ENCODE peak calls at places on chromosomes 11 and 22, in four cellular contexts. One of them, this sample, is unnamed. For H3K9me3, the result is how much of the 10 kb centered on the place peaks cover.

GRCh38 chr22:24542641-24543040 is 12.3 kb downstream of the GUCD1 start:
- DNase-seq in body of pancreas: peak
- DNase-seq in pancreas: peak
- DNase-seq in psoas muscle: peak
- DNase-seq in this sample: no peak

GRCh38 chr11:82080160-82080559 is 653.5 kb downstream of the FAM181B start:
- DNase-seq in body of pancreas: no peak
- DNase-seq in pancreas: no peak
- DNase-seq in psoas muscle: no peak
- DNase-seq in this sample: no peak

GRCh38 chr11:6746086-6746618 is 25.6 kb downstream of the OR2AG2 start:
- DNase-seq in body of pancreas: no peak
- DNase-seq in pancreas: no peak
- DNase-seq in psoas muscle: no peak
- DNase-seq in this sample: no peak

GRCh38 chr22:38173156-38173906 is 8.3 kb downstream of the PLA2G6 start:
- DNase-seq in body of pancreas: no peak
- DNase-seq in pancreas: no peak
- DNase-seq in psoas muscle: no peak
- DNase-seq in this sample: no peak

GRCh38 chr11:58621586-58622262 is 741 bp upstream of the CNTF start:
- DNase-seq in body of pancreas: no peak
- DNase-seq in pancreas: no peak
- DNase-seq in psoas muscle: no peak
- DNase-seq in this sample: no peak

GRCh38 chr22:23227380-23227779 is 47.1 kb downstream of the BCR start:
- DNase-seq in body of pancreas: no peak
- DNase-seq in pancreas: no peak
- DNase-seq in psoas muscle: no peak
- DNase-seq in this sample: no peak

GRCh38 chr22:26590525-26590858 is 560 bp upstream of the TPST2 start:
- DNase-seq in body of pancreas: no peak
- DNase-seq in pancreas: no peak
- DNase-seq in psoas muscle: no peak
- DNase-seq in this sample: no peak

GRCh38 chr11:114762437-114762836 is 84.1 kb downstream of the NXPE2 start:
- DNase-seq in body of pancreas: peak
- DNase-seq in pancreas: peak
- DNase-seq in psoas muscle: peak
- DNase-seq in this sample: no peak

GRCh38 chr11:57473208-57473930 is 13.0 kb downstream of the RTN4RL2 start:
- DNase-seq in body of pancreas: no peak
- DNase-seq in pancreas: no peak
- DNase-seq in psoas muscle: no peak
- DNase-seq in this sample: no peak

GRCh38 chr22:37558815-37559214 is 1.5 kb upstream of the CDC42EP1 start:
- DNase-seq in body of pancreas: no peak
- DNase-seq in pancreas: no peak
- DNase-seq in psoas muscle: no peak
- DNase-seq in this sample: no peak

GRCh38 chr22:42416671-42417230 is 15.5 kb downstream of the NFAM1 start:
- DNase-seq in body of pancreas: no peak
- DNase-seq in pancreas: no peak
- DNase-seq in psoas muscle: no peak
- DNase-seq in this sample: no peak

GRCh38 chr11:69475866-69476714 is 5.4 kb upstream of the LINC01488 start:
- DNase-seq in body of pancreas: no peak
- DNase-seq in pancreas: no peak
- DNase-seq in psoas muscle: peak
- DNase-seq in this sample: no peak

GRCh38 chr22:31044262-31044861 is 36.8 kb upstream of the SMTN start:
- DNase-seq in body of pancreas: peak
- DNase-seq in pancreas: no peak
- DNase-seq in psoas muscle: peak
- DNase-seq in this sample: no peak

GRCh38 chr11:45658292-45658991 is 7.0 kb downstream of the CHST1 start:
- DNase-seq in body of pancreas: peak
- DNase-seq in pancreas: no peak
- DNase-seq in psoas muscle: peak
- DNase-seq in this sample: no peak

GRCh38 chr22:45922256-45922655 is 54.7 kb downstream of the WNT7B start:
- DNase-seq in body of pancreas: no peak
- DNase-seq in pancreas: no peak
- DNase-seq in psoas muscle: no peak
- DNase-seq in this sample: no peak

GRCh38 chr11:590997-591396 is 14.7 kb downstream of the PHRF1 start:
- DNase-seq in body of pancreas: no peak
- DNase-seq in pancreas: no peak
- DNase-seq in psoas muscle: no peak
- DNase-seq in this sample: no peak

GRCh38 chr22:20080776-20081654 is 974 bp downstream of the DGCR8 start:
- DNase-seq in body of pancreas: peak
- DNase-seq in pancreas: peak
- DNase-seq in psoas muscle: no peak
- DNase-seq in this sample: no peak

GRCh38 chr11:35118906-35119305 is 20.1 kb upstream of the CD44 start:
- DNase-seq in body of pancreas: no peak
- DNase-seq in pancreas: no peak
- DNase-seq in psoas muscle: no peak
- DNase-seq in this sample: no peak

GRCh38 chr11:116913000-116913399 is 75.6 kb upstream of the APOA1 start:
- DNase-seq in body of pancreas: no peak
- DNase-seq in pancreas: no peak
- DNase-seq in psoas muscle: no peak
- DNase-seq in this sample: no peak

GRCh38 chr11:130636672-130637463 is 188.4 kb downstream of the ADAMTS15 start:
- DNase-seq in body of pancreas: no peak
- DNase-seq in pancreas: no peak
- DNase-seq in psoas muscle: no peak
- DNase-seq in this sample: no peak

GRCh38 chr22:25070870-25071465 is 118.5 kb downstream of the KIAA1671 start:
- DNase-seq in body of pancreas: no peak
- DNase-seq in pancreas: no peak
- DNase-seq in psoas muscle: no peak
- DNase-seq in this sample: no peak

GRCh38 chr22:49592780-49593501 is 234.7 kb downstream of the BRD1 start:
- DNase-seq in body of pancreas: no peak
- DNase-seq in pancreas: no peak
- DNase-seq in psoas muscle: no peak
- DNase-seq in this sample: no peak
- H3K9me3 ChIP-seq in body of pancreas: under half
- H3K9me3 ChIP-seq in pancreas: under half
- H3K9me3 ChIP-seq in psoas muscle: under half
- H3K9me3 ChIP-seq in this sample: under half

GRCh38 chr22:16964366-16964765 is 43.7 kb downstream of the GAB4 start:
- DNase-seq in body of pancreas: no peak
- DNase-seq in pancreas: no peak
- DNase-seq in psoas muscle: no peak
- DNase-seq in this sample: no peak

GRCh38 chr22:16965560-16965959 is 42.5 kb downstream of the GAB4 start:
- DNase-seq in body of pancreas: no peak
- DNase-seq in pancreas: no peak
- DNase-seq in psoas muscle: no peak
- DNase-seq in this sample: no peak

GRCh38 chr22:16965083-16965482 is 42.9 kb downstream of the GAB4 start:
- DNase-seq in body of pancreas: no peak
- DNase-seq in pancreas: no peak
- DNase-seq in psoas muscle: no peak
- DNase-seq in this sample: no peak

GRCh38 chr22:16967453-16968217 is 40.4 kb downstream of the GAB4 start:
- DNase-seq in body of pancreas: no peak
- DNase-seq in pancreas: no peak
- DNase-seq in psoas muscle: no peak
- DNase-seq in this sample: no peak

GRCh38 chr22:16966251-16966650 is 41.8 kb downstream of the GAB4 start:
- DNase-seq in body of pancreas: no peak
- DNase-seq in pancreas: no peak
- DNase-seq in psoas muscle: no peak
- DNase-seq in this sample: no peak
- H3K9me3 ChIP-seq in body of pancreas: under half
- H3K9me3 ChIP-seq in pancreas: under half
- H3K9me3 ChIP-seq in psoas muscle: under half
- H3K9me3 ChIP-seq in this sample: under half

GRCh38 chr11:33211588-33211987 is 45.6 kb upstream of the HIPK3 start:
- DNase-seq in body of pancreas: no peak
- DNase-seq in pancreas: no peak
- DNase-seq in psoas muscle: no peak
- DNase-seq in this sample: no peak
- H3K9me3 ChIP-seq in body of pancreas: under half
- H3K9me3 ChIP-seq in pancreas: under half
- H3K9me3 ChIP-seq in psoas muscle: under half
- H3K9me3 ChIP-seq in this sample: under half

GRCh38 chr11:39807904-39808303 is 1651.5 kb downstream of the LRRC4C start:
- DNase-seq in body of pancreas: no peak
- DNase-seq in pancreas: no peak
- DNase-seq in psoas muscle: no peak
- DNase-seq in this sample: no peak
- H3K9me3 ChIP-seq in body of pancreas: under half
- H3K9me3 ChIP-seq in pancreas: under half
- H3K9me3 ChIP-seq in psoas muscle: under half
- H3K9me3 ChIP-seq in this sample: under half

GRCh38 chr11:134468796-134469195 is 56.8 kb upstream of the B3GAT1 start:
- DNase-seq in body of pancreas: no peak
- DNase-seq in pancreas: no peak
- DNase-seq in psoas muscle: no peak
- DNase-seq in this sample: no peak
- H3K9me3 ChIP-seq in body of pancreas: under half
- H3K9me3 ChIP-seq in pancreas: under half
- H3K9me3 ChIP-seq in psoas muscle: under half
- H3K9me3 ChIP-seq in this sample: under half

GRCh38 chr11:50077526-50077925 is 44.9 kb downstream of the OR4C45 start:
- DNase-seq in body of pancreas: no peak
- DNase-seq in pancreas: no peak
- DNase-seq in psoas muscle: no peak
- DNase-seq in this sample: no peak
- H3K9me3 ChIP-seq in body of pancreas: under half
- H3K9me3 ChIP-seq in pancreas: under half
- H3K9me3 ChIP-seq in psoas muscle: under half
- H3K9me3 ChIP-seq in this sample: half or more

DNA sequence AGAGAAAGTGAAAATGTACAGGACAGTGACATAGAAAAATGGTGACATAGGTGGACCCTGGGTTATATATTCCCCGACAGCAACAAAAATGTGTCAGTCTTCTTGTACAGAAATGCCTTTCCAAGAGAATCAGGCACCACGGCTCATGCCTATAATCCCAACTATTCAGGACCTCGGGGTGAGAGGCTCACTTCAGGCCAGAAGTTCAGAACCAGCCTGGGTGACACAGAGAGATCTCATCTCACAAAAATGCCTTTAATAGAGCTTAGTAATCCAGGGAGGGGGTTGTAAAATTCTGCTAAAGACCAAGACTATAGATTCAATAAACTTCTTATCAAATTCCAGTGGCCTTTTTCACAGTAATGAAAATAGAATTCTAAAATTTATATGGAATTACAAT is 10.7 kb downstream of the ZNF195 start:
- DNase-seq in body of pancreas: no peak
- DNase-seq in pancreas: no peak
- DNase-seq in psoas muscle: no peak
- DNase-seq in this sample: no peak
- H3K9me3 ChIP-seq in body of pancreas: under half
- H3K9me3 ChIP-seq in pancreas: under half
- H3K9me3 ChIP-seq in psoas muscle: under half
- H3K9me3 ChIP-seq in this sample: under half

GRCh38 chr11:64220798-64221197 is 5.2 kb downstream of the TRPT1 start:
- DNase-seq in body of pancreas: no peak
- DNase-seq in pancreas: no peak
- DNase-seq in psoas muscle: no peak
- DNase-seq in this sample: no peak

GRCh38 chr11:64218628-64219353 is 7.2 kb downstream of the TRPT1 start:
- DNase-seq in body of pancreas: peak
- DNase-seq in pancreas: peak
- DNase-seq in psoas muscle: no peak
- DNase-seq in this sample: no peak

GRCh38 chr11:64219354-64219684 is 6.7 kb downstream of the TRPT1 start:
- DNase-seq in body of pancreas: no peak
- DNase-seq in pancreas: no peak
- DNase-seq in psoas muscle: no peak
- DNase-seq in this sample: no peak

GRCh38 chr11:64220271-64220670 is 5.7 kb downstream of the TRPT1 start:
- DNase-seq in body of pancreas: no peak
- DNase-seq in pancreas: no peak
- DNase-seq in psoas muscle: no peak
- DNase-seq in this sample: no peak

DNA sequence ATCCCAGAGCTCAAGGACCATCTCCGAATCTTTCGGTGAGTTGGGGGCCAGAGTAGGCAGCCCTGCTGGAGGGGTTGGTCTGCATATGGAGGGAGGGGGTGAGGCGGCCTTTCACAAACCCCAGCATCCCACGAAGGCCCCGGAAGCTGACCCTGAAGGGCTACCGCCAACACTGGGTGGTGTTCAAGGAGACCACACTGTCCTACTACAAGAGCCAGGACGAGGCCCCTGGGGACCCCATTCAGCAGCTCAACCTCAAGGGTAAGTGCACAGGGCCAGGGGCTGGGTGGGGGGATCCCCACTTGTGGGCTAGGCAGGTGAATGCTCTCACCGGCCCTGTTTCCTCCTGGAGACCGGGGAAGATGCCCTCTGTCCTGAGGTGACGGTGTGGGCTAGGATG is 6.2 kb downstream of the TRPT1 start:
- DNase-seq in body of pancreas: no peak
- DNase-seq in pancreas: no peak
- DNase-seq in psoas muscle: no peak
- DNase-seq in this sample: no peak
- H3K9me3 ChIP-seq in body of pancreas: under half
- H3K9me3 ChIP-seq in pancreas: under half
- H3K9me3 ChIP-seq in psoas muscle: under half
- H3K9me3 ChIP-seq in this sample: under half

This sample was measured in esophagus squamous epithelium.